ENCODE peak calls at places on chromosomes 16 and 17, in six cellular contexts. A is stimulated activated CD8-positive, alpha-beta memory T cell treated with anti-CD3 and anti-CD28 coated beads, Interleukin-4, amount 100 ng/mL, for 4 hours; W is neural crest cell; C is GM10248; P is mesenteric fat pad; N is activated gamma-delta T cell treated with anti-CD3 and anti-CD28 coated beads, Interleukin-2, amount 50 U/mL, for 16 hours. S is an unnamed sample.

GRCh38 chr17:45246861-45247428 is 14.9 kb downstream of the SPATA32 start:
- DNase-seq in A (no peak), W (peak), C (peak), P (no peak), N (no peak), S (no peak)

GRCh38 chr17:77118251-77118928 is 22.4 kb upstream of the SEC14L1 start:
- DNase-seq in A (no peak), W (no peak), C (no peak), P (no peak), N (no peak), S (no peak)

GRCh38 chr17:3002538-3003301 is 60.7 kb downstream of the OR1D5 start:
- DNase-seq in A (no peak), W (no peak), C (peak), P (peak), N (no peak), S (no peak)

GRCh38 chr17:81244358-81245023 is 5.4 kb downstream of the NDUFAF8 start:
- DNase-seq in A (no peak), W (no peak), C (no peak), P (no peak), N (no peak), S (no peak)

GRCh38 chr17:17849147-17849820 is 12.5 kb upstream of the SREBF1 start:
- DNase-seq in A (peak), W (no peak), C (peak), P (no peak), N (peak), S (peak)

GRCh38 chr17:75639771-75640555 is 6.7 kb downstream of the SMIM5 start:
- DNase-seq in A (no peak), W (no peak), C (no peak), P (no peak), N (no peak), S (no peak)

GRCh38 chr16:10519929-10520868 is 60.2 kb downstream of the EMP2 start:
- DNase-seq in A (no peak), W (no peak), C (no peak), P (peak), N (no peak), S (no peak)

GRCh38 chr16:24216961-24217360 is 39.2 kb upstream of the CACNG3 start:
- DNase-seq in A (no peak), W (no peak), C (no peak), P (no peak), N (no peak), S (no peak)

GRCh38 chr17:63665527-63666214 is 34.3 kb downstream of the LIMD2 start:
- DNase-seq in A (no peak), W (no peak), C (peak), P (no peak), N (no peak), S (no peak)

GRCh38 chr17:83191388-83192160 is 112.2 kb downstream of the METRNL start:
- DNase-seq in A (no peak), W (no peak), C (no peak), P (peak), N (no peak), S (no peak)

GRCh38 chr17:50265212-50265611 is 9.1 kb upstream of the TMEM92 start:
- DNase-seq in A (no peak), W (no peak), C (no peak), P (peak), N (no peak), S (no peak)

GRCh38 chr16:66359012-66359411 is 7.5 kb upstream of the CDH5 start:
- DNase-seq in A (no peak), W (no peak), C (no peak), P (no peak), N (no peak), S (peak)

GRCh38 chr16:50153648-50154368 is 702 bp downstream of the TENT4B start:
- DNase-seq in A (no peak), W (peak), C (peak), P (peak), N (no peak), S (no peak)

GRCh38 chr17:41287050-41287449 is 11.6 kb downstream of the KRTAP9-7 start:
- DNase-seq in A (no peak), W (no peak), C (peak), P (no peak), N (no peak), S (no peak)

GRCh38 chr16:72198021-72198420 is 26.1 kb upstream of the PMFBP1 start:
- DNase-seq in A (no peak), W (no peak), C (no peak), P (no peak), N (no peak), S (peak)

GRCh38 chr17:28519236-28519635 is 13.1 kb downstream of the FOXN1 start:
- DNase-seq in A (no peak), W (no peak), C (no peak), P (no peak), N (no peak), S (no peak)

GRCh38 chr17:27811961-27812360 is 11.6 kb upstream of the NOS2 start:
- DNase-seq in A (no peak), W (no peak), C (no peak), P (no peak), N (no peak), S (no peak)

GRCh38 chr17:28612531-28612930 is 1.5 kb downstream of the RSKR start:
- DNase-seq in A (no peak), W (no peak), C (no peak), P (no peak), N (no peak), S (no peak)

GRCh38 chr17:36697907-36698526 is 96.6 kb downstream of the MRM1 start:
- DNase-seq in A (no peak), W (no peak), C (no peak), P (no peak), N (no peak), S (no peak)

S was measured in astrocyte of the spinal cord.